ENCODE peak calls at places on chromosomes 13 and 19, in seven cellular contexts. F is NCI-H1092 treated with DMSO at 0.1 percent for 48 hours, J is AG20443, C is GOT3, G is NCI-H1105 treated with DMSO at 0.1 percent for 48 hours, Z is amniotic stem cell, E is heart left ventricle. I is an unnamed sample.

GRCh38 chr19:39677931-39678889 is 22.5 kb downstream of the LGALS16 start:
- DNase-seq in F (peak), J (no peak), C (no peak), G (no peak), Z (no peak), E (no peak), I (no peak)

GRCh38 chr19:1276620-1277007 is 1.3 kb downstream of the FAM174C start:
- DNase-seq in F (no peak), J (no peak), C (no peak), G (no peak), Z (no peak), E (no peak), I (no peak)

GRCh38 chr13:97134364-97135095 is 87.6 kb upstream of the MBNL2 start:
- DNase-seq in F (no peak), J (no peak), C (no peak), G (no peak), Z (no peak), E (no peak), I (no peak)

GRCh38 chr13:112784811-112785418 is 95.1 kb downstream of the ATP11A start:
- DNase-seq in F (no peak), J (no peak), C (no peak), G (no peak), Z (no peak), E (no peak), I (peak)

GRCh38 chr19:8585894-8586750 is 8.9 kb upstream of the MYO1F start:
- DNase-seq in F (no peak), J (peak), C (no peak), G (peak), Z (no peak), E (peak), I (no peak)

GRCh38 chr19:36060430-36060829 is 5.7 kb downstream of the WDR62 start:
- DNase-seq in F (no peak), J (peak), C (no peak), G (peak), Z (peak), E (peak), I (no peak)

GRCh38 chr19:20470345-20471119 is 95.0 kb downstream of the ZNF737 start:
- DNase-seq in F (no peak), J (no peak), C (no peak), G (no peak), Z (no peak), E (no peak), I (no peak)

GRCh38 chr19:49335071-49335783 is at the start of gene CD37:
- DNase-seq in F (no peak), J (no peak), C (no peak), G (no peak), Z (no peak), E (no peak), I (peak)

GRCh38 chr13:110663044-110663443 is 42.9 kb downstream of the CARS2 start:
- DNase-seq in F (no peak), J (no peak), C (no peak), G (no peak), Z (no peak), E (no peak), I (no peak)

GRCh38 chr13:100075700-100076587 is 12.9 kb upstream of the PCCA start:
- DNase-seq in F (no peak), J (no peak), C (no peak), G (no peak), Z (no peak), E (no peak), I (no peak)

GRCh38 chr13:40102854-40103253 is 447.4 kb downstream of the COG6 start:
- DNase-seq in F (no peak), J (peak), C (no peak), G (no peak), Z (no peak), E (no peak), I (no peak)

GRCh38 chr13:44685641-44686040 is 109.5 kb upstream of the TSC22D1 start:
- DNase-seq in F (no peak), J (no peak), C (no peak), G (no peak), Z (no peak), E (no peak), I (no peak)

GRCh38 chr19:6481541-6482342 is at the start of gene DENND1C:
- DNase-seq in F (no peak), J (no peak), C (no peak), G (no peak), Z (no peak), E (peak), I (no peak)